ENCODE peak calls at places on chromosomes 3 and 15, in eight cellular contexts. C is PC-9; R is IMR-90; V is activated CD8-positive, alpha-beta memory T cell treated with anti-CD3 and anti-CD28 coated beads for 48 hours; S is psoas muscle; X is amniotic stem cell; K is neural crest cell; J is stimulated activated CD4-positive, alpha-beta T cell treated with anti-CD3 and anti-CD28 coated beads, TNF-alpha, amount 100 ng/mL, for 1 hour. D is an unnamed sample.

GRCh38 chr15:101439285-101439919 is 50.1 kb downstream of the PCSK6 start:
- DNase-seq in J (no peak), C (no peak), V (no peak), R (no peak), K (no peak), S (peak; percentile 47), X (no peak), D (no peak)

GRCh38 chr3:170977911-170978310 is 48.6 kb downstream of the SLC2A2 start:
- DNase-seq in K (no peak), X (no peak), R (peak; percentile 23), S (no peak), J (no peak), V (no peak), C (no peak), D (no peak)

GRCh38 chr15:49895337-49896223 is 223.5 kb downstream of the ATP8B4 start:
- DNase-seq in X (no peak), R (peak; percentile 19), K (no peak), S (no peak), J (no peak), V (no peak), C (no peak), D (no peak)

GRCh38 chr3:77321646-77322045 is 281.7 kb downstream of the ROBO2 start:
- DNase-seq in V (no peak), J (no peak), S (no peak), X (no peak), K (no peak), R (no peak), C (no peak), D (no peak)

GRCh38 chr3:106711650-106712049 is 665.6 kb upstream of the CCDC54 start:
- DNase-seq in R (peak; percentile 78), C (no peak), X (no peak), J (no peak), V (no peak), S (no peak), K (no peak), D (no peak)

GRCh38 chr3:32640939-32641725 is 43.9 kb upstream of the CNOT10 start:
- DNase-seq in X (no peak), V (no peak), J (no peak), C (no peak), S (no peak), R (peak; percentile 27), K (no peak), D (no peak)

GRCh38 chr15:25451501-25451900 is 12.7 kb upstream of the UBE3A start:
- DNase-seq in C (no peak), K (no peak), X (no peak), R (no peak), J (no peak), V (no peak), S (no peak), D (no peak)

GRCh38 chr3:189188466-189188865 is 16.7 kb downstream of the TPRG1 start:
- DNase-seq in C (peak; percentile 81), S (no peak), X (no peak), K (no peak), R (no peak), V (no peak), J (no peak), D (no peak)

GRCh38 chr3:4656059-4656458 is 162.9 kb downstream of the ITPR1 start:
- DNase-seq in K (peak; percentile 67), J (no peak), X (peak; percentile 70), S (peak; percentile 43), R (peak; percentile 75), V (no peak), C (peak; percentile 36), D (no peak)

GRCh38 chr15:30882861-30883433 is 20.8 kb upstream of the FAN1 start:
- DNase-seq in S (no peak), V (no peak), X (no peak), J (no peak), K (no peak), R (no peak), C (peak; percentile 37), D (no peak)

GRCh38 chr15:37098468-37099320 is 1.7 kb downstream of the MEIS2 start:
- DNase-seq in X (no peak), R (peak; percentile 35), K (no peak), S (peak; percentile 54), V (no peak), J (no peak), C (no peak), D (no peak)

GRCh38 chr3:113498221-113499005 is 16.5 kb downstream of the SPICE1 start:
- DNase-seq in J (no peak), X (no peak), C (peak; percentile 70), V (no peak), K (no peak), S (no peak), R (peak; percentile 87), D (no peak)

GRCh38 chr3:48086736-48087470 is 70.7 kb upstream of the MAP4 start:
- DNase-seq in C (peak; percentile 72), R (peak; percentile 89), J (no peak), X (no peak), V (no peak), K (no peak), S (no peak), D (no peak)

GRCh38 chr3:74393426-74393825 is 221.0 kb downstream of the CNTN3 start:
- DNase-seq in S (no peak), J (no peak), R (no peak), C (no peak), V (no peak), K (no peak), X (no peak), D (no peak)

GRCh38 chr15:58269455-58270414 is 131.6 kb downstream of the AQP9 start:
- DNase-seq in J (no peak), V (no peak), C (peak; percentile 62), X (peak; percentile 16), R (peak; percentile 71), S (no peak), K (peak; percentile 29), D (peak; percentile 19)

GRCh38 chr3:148716657-148717056 is 19.0 kb downstream of the AGTR1 start:
- DNase-seq in C (no peak), J (no peak), V (no peak), X (no peak), R (no peak), K (no peak), S (no peak), D (no peak)